ENCODE peak calls at places on chromosomes 16 and 17, in four cellular contexts. T is body of pancreas, W is fibroblast of lung, S is IMR-90. I is an unnamed sample.

GRCh38 chr17:66714046-66715023 is 120.6 kb upstream of the CACNG5 start:
- DNase-seq in T (no peak), W (no peak), S (no peak), I (no peak)

GRCh38 chr17:57121308-57122042 is 36.4 kb downstream of the AKAP1 start:
- DNase-seq in T (peak; percentile 68), W (peak; percentile 51), S (peak; percentile 36), I (no peak)

GRCh38 chr16:57786632-57787518 is 15.4 kb downstream of the KIFC3 start:
- DNase-seq in T (no peak), W (peak; percentile 91), S (peak; percentile 52), I (peak; percentile 79)

GRCh38 chr16:54305066-54305465 is 18.5 kb upstream of the IRX3 start:
- DNase-seq in T (no peak), W (no peak), S (no peak), I (no peak)

GRCh38 chr17:47822785-47823184 is 1.2 kb upstream of the OSBPL7 start:
- DNase-seq in T (no peak), W (no peak), S (no peak), I (no peak)

GRCh38 chr17:32824334-32824733 is 52.6 kb downstream of the MYO1D start:
- DNase-seq in T (no peak), W (no peak), S (no peak), I (no peak)

GRCh38 chr17:4427505-4427904 is 6.2 kb upstream of the SPNS3 start:
- DNase-seq in T (no peak), W (no peak), S (no peak), I (no peak)

GRCh38 chr16:3580271-3580670 is 3.1 kb upstream of the NLRC3 start:
- DNase-seq in T (no peak), W (peak; percentile 6), S (no peak), I (no peak)

GRCh38 chr17:74192950-74193781 is 10.3 kb upstream of the RPL38 start:
- DNase-seq in T (peak; percentile 44), W (peak; percentile 71), S (no peak), I (peak; percentile 48)

GRCh38 chr16:9003322-9003721 is 39.6 kb upstream of the USP7 start:
- DNase-seq in T (peak; percentile 9), W (no peak), S (no peak), I (no peak)

GRCh38 chr17:44779211-44780025 is 20.6 kb downstream of the ADAM11 start:
- DNase-seq in T (peak; percentile 81), W (peak; percentile 71), S (peak; percentile 70), I (peak; percentile 83)

GRCh38 chr16:77193377-77193776 is 2.4 kb downstream of the MON1B start:
- DNase-seq in T (no peak), W (no peak), S (no peak), I (no peak)

GRCh38 chr16:87303431-87303930 is 13.7 kb downstream of the C16orf95 start:
- DNase-seq in T (no peak), W (no peak), S (peak; percentile 18), I (no peak)

GRCh38 chr17:72539981-72540897 is 419.4 kb downstream of the SOX9 start:
- DNase-seq in T (peak; percentile 84), W (peak; percentile 72), S (peak; percentile 61), I (peak; percentile 68)

GRCh38 chr16:86150646-86151371 is 251.8 kb downstream of the IRF8 start:
- DNase-seq in T (no peak), W (no peak), S (no peak), I (no peak)

GRCh38 chr16:17555176-17555575 is 84.4 kb upstream of the XYLT1 start:
- DNase-seq in T (no peak), W (peak; percentile 51), S (peak; percentile 83), I (no peak)

GRCh38 chr16:17556276-17557052 is 85.7 kb upstream of the XYLT1 start:
- DNase-seq in T (no peak), W (peak; percentile 28), S (peak; percentile 33), I (no peak)

GRCh38 chr16:17560548-17560947 is 89.8 kb upstream of the XYLT1 start:
- DNase-seq in T (no peak), W (no peak), S (no peak), I (no peak)

GRCh38 chr16:17561056-17561455 is 90.3 kb upstream of the XYLT1 start:
- DNase-seq in T (peak; percentile 8), W (no peak), S (no peak), I (no peak)

DNA sequence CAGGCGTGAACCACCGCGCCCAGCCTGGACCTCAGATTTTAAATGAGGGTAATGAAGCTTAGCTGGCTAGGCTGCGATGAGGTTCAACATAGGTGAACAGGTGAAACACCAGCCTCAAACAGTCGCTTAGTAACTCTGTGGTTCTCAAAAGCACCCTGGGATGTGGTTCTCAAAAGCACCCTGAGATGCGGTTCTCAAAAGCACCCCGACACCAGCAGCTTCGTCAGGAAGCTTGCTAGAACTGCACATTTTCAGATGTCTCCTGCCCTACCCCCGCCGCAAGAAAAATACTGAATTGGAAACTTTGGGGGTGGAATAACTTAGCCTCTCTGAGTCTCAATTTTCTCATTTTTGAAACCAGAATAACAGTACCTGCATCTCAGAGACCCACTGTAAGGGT is 86.7 kb upstream of the XYLT1 start:
- DNase-seq in T (no peak), W (no peak), S (no peak), I (no peak)
- TF ChIP-seq CTCF in T (no peak), W (no peak), S (no peak), I (no peak)

GRCh38 chr17:60901222-60901621 is 223.6 kb downstream of the BCAS3 start:
- DNase-seq in T (no peak), W (peak; percentile 56), S (peak; percentile 25), I (no peak)
- TF ChIP-seq CTCF in T (no peak), W (no peak), S (peak; percentile 25), I (peak; percentile 15)

DNA sequence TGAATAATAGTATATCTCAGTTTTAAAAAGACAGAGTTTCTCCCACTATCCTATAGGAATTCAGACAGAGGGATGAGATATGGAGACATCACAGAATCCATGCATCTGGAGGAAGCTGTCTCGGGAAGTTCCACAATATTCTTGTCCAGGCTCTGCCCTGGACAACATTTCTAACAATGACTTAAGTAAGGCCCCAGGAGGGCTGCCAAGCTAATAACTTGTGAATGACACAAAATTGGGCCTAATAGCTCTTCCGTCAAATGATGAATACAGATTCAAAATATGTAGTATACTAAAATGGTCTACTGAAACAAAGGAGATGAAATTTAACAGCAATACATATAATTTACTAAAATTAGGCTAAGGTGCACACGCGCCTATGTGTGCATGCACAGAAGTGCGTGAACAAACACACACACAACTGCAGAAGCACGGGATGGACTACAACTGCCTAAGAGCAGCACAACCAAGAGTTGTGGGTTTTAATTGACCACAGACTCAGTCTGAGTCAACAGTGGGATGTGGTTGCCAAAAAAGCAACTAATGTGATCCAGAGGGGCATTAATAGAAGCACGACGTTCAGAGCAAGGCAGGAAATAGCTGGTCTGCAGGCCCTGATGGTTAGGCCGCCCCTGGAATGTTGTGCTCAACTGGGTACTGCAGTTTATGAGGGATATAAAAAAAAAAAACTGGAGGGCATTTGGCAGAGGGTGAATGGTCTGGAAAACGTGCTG is 26.3 kb upstream of the HS3ST2 start:
- DNase-seq in T (no peak), W (no peak), S (peak; percentile 2), I (no peak)
- TF ChIP-seq CTCF in T (no peak), W (no peak), S (no peak), I (no peak)

GRCh38 chr16:12098429-12099310 is 122.1 kb downstream of the SNX29 start:
- DNase-seq in T (no peak), W (no peak), S (no peak), I (no peak)
- TF ChIP-seq CTCF in T (no peak), W (no peak), S (no peak), I (no peak)

DNA sequence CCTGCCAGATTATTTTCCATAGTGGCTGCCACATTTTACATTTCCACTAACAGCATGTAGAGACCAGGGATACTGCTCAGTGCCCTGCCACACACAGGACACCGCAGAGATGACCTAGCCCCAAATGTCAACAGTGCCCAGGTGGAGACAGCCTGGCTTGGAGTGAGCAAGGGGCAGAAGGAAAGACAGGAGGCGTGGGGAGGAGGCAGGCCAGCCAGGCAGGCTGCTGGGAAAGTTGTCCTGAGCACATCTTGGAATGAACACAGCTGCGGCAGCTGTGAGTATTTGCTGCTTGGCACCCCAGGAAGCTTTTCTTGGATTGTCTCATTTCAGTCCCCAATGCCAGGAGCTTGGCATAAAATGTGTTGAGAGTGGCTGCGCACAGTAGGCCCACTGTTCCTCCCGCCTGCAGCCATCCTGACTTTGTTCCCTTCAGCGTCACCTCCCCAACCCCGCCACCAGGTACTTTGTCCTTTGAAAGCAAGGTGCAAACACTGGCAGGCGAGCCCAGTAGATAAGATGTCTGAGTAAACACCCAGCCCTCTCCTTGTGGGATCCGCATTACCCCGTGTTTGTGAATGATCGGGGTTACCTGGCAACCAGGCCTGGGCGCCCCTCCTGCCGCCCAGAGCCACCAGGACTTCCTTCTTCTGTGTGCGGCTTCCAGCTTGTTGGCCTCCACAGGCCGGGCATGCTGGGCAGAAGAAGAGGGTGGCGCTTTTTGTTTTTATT is 114.0 kb downstream of the CMIP start:
- DNase-seq in T (peak; percentile 95), W (no peak), S (no peak), I (no peak)
- TF ChIP-seq CTCF in T (peak; percentile 55), W (no peak), S (no peak), I (no peak)

DNA sequence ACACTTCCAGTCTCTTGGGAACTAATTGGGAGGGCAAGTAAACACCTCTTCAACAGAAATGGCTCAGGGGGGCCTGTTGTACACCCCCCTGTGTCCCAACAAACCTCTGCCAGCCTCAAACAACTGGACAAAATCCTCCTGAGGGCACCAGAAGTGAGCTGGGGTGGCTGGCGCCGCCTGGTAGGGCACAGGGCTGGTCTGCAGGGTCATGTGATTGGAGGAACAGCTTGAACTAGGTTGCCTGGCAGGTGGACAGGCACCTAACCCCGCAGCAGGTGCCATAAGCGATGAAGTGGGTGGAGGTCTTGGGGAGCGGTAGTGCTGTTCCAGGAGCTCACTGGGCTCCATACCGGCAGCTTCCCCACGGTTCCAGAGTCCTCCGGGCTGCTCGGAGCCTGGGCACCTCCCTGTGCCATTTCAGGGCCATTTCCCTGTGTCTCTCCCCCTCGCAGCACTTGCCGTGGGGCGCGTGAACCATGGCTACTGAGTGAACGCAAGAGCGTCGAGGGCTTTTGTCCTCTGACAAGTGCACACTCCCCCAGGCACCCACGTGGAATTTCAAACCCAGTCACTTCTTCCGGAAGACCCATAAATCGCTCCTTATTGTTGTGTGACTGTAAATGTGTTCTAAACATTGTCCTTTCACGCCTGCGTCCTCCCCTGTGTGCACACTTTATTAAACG is 101.5 kb downstream of the SEC14L1 start:
- DNase-seq in T (peak; percentile 26), W (no peak), S (no peak), I (no peak)
- TF ChIP-seq CTCF in T (no peak), W (no peak), S (no peak), I (no peak)

DNA sequence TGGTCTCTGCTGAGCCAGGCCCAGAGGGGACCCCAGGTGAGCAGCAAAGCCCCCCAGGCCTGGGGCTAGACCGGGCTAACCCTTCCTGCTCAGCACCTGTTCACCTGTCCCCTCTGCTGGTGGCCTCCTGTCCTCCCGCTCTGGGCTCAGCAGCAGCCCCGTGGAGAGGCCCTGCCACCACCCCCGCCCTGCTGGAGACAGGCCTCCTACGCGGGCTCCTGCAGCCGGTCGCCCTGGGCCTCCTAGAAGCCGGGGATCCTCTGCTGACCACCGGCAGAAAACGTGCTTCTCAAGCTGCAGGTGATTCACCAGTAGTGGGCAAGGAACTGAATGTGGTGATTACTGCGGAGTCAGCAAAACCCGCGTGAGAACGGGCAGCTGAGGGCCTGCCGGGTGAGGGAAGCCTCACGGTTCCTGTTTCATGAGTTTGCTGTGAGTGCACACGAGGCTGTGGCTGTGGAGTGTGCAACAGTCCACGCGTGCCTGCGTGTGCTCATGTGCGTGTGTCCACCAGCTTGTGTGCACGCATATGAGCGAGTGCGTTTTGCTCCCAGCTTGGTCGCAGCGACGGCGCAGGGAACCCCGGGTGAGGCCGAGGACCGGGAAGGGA is 792 bp downstream of the SECTM1 start:
- DNase-seq in T (peak; percentile 65), W (peak; percentile 45), S (peak; percentile 55), I (peak; percentile 48)
- TF ChIP-seq CTCF in T (no peak), W (no peak), S (no peak), I (no peak)

I was measured in left ventricle myocardium inferior.